ENCODE peak calls at places on chromosomes 7 and 10, in eight cellular contexts. One of them, this sample, is unnamed.

GRCh38 chr7:20331912-20332317 is 1.2 kb downstream of the ITGB8 start:
- DNase-seq in fibroblast of lung: no peak
- DNase-seq in CD8-positive, alpha-beta memory T cell: no peak
- DNase-seq in heart left ventricle: no peak
- DNase-seq in pancreas: peak; percentile 9
- DNase-seq in IMR-90: no peak
- DNase-seq in K562: no peak
- DNase-seq in breast epithelium: no peak
- DNase-seq in this sample: no peak

GRCh38 chr7:44062180-44062902 is 3.0 kb downstream of the PGAM2 start:
- DNase-seq in breast epithelium: peak; percentile 43
- DNase-seq in pancreas: no peak
- DNase-seq in CD8-positive, alpha-beta memory T cell: no peak
- DNase-seq in fibroblast of lung: no peak
- DNase-seq in K562: no peak
- DNase-seq in IMR-90: no peak
- DNase-seq in heart left ventricle: peak; percentile 64
- DNase-seq in this sample: no peak

GRCh38 chr7:102898532-102898859 is 14.3 kb upstream of the LRRC17 start:
- DNase-seq in fibroblast of lung: no peak
- DNase-seq in breast epithelium: no peak
- DNase-seq in pancreas: no peak
- DNase-seq in CD8-positive, alpha-beta memory T cell: no peak
- DNase-seq in heart left ventricle: no peak
- DNase-seq in K562: no peak
- DNase-seq in IMR-90: no peak
- DNase-seq in this sample: no peak

GRCh38 chr7:124765401-124766352 is at the start of gene GPR37:
- DNase-seq in pancreas: peak; percentile 37
- DNase-seq in CD8-positive, alpha-beta memory T cell: peak; percentile 5
- DNase-seq in breast epithelium: peak; percentile 73
- DNase-seq in K562: peak; percentile 69
- DNase-seq in IMR-90: peak; percentile 93
- DNase-seq in heart left ventricle: peak; percentile 63
- DNase-seq in fibroblast of lung: peak; percentile 90
- DNase-seq in this sample: no peak

GRCh38 chr10:113006656-113007342 is 56.8 kb downstream of the TCF7L2 start:
- DNase-seq in heart left ventricle: no peak
- DNase-seq in pancreas: no peak
- DNase-seq in CD8-positive, alpha-beta memory T cell: no peak
- DNase-seq in fibroblast of lung: no peak
- DNase-seq in IMR-90: no peak
- DNase-seq in K562: no peak
- DNase-seq in breast epithelium: no peak
- DNase-seq in this sample: no peak

GRCh38 chr10:113520606-113521481 is 32.0 kb upstream of the HABP2 start:
- DNase-seq in heart left ventricle: no peak
- DNase-seq in IMR-90: peak; percentile 70
- DNase-seq in K562: peak; percentile 57
- DNase-seq in fibroblast of lung: peak; percentile 79
- DNase-seq in pancreas: peak; percentile 68
- DNase-seq in CD8-positive, alpha-beta memory T cell: no peak
- DNase-seq in breast epithelium: peak; percentile 60
- DNase-seq in this sample: peak; percentile 57

GRCh38 chr7:9983048-9983447 is 990.6 kb upstream of the PHF14 start:
- DNase-seq in K562: no peak
- DNase-seq in pancreas: no peak
- DNase-seq in heart left ventricle: no peak
- DNase-seq in fibroblast of lung: no peak
- DNase-seq in CD8-positive, alpha-beta memory T cell: no peak
- DNase-seq in breast epithelium: no peak
- DNase-seq in IMR-90: no peak
- DNase-seq in this sample: no peak

GRCh38 chr10:22477365-22478287 is 132.3 kb downstream of the SPAG6 start:
- DNase-seq in pancreas: no peak
- DNase-seq in fibroblast of lung: no peak
- DNase-seq in IMR-90: no peak
- DNase-seq in CD8-positive, alpha-beta memory T cell: no peak
- DNase-seq in breast epithelium: no peak
- DNase-seq in heart left ventricle: no peak
- DNase-seq in K562: no peak
- DNase-seq in this sample: no peak

GRCh38 chr7:128318696-128319095 is 25.0 kb downstream of the RBM28 start:
- DNase-seq in CD8-positive, alpha-beta memory T cell: no peak
- DNase-seq in pancreas: no peak
- DNase-seq in breast epithelium: no peak
- DNase-seq in fibroblast of lung: no peak
- DNase-seq in IMR-90: no peak
- DNase-seq in heart left ventricle: no peak
- DNase-seq in K562: no peak
- DNase-seq in this sample: no peak
- H3K36me3 ChIP-seq in CD8-positive, alpha-beta memory T cell: peaks cover 51% of the 10 kb centered on the region
- H3K36me3 ChIP-seq in pancreas: peaks cover 35% of the 10 kb centered on the region
- H3K36me3 ChIP-seq in breast epithelium: peaks cover 14% of the 10 kb centered on the region
- H3K36me3 ChIP-seq in fibroblast of lung: peaks cover 14% of the 10 kb centered on the region
- H3K36me3 ChIP-seq in IMR-90: peaks cover 42% of the 10 kb centered on the region
- H3K36me3 ChIP-seq in heart left ventricle: peaks cover 20% of the 10 kb centered on the region
- H3K36me3 ChIP-seq in K562: peaks cover 97% of the 10 kb centered on the region
- H3K36me3 ChIP-seq in this sample: peaks cover 92% of the 10 kb centered on the region

GRCh38 chr10:100216006-100216405 is 13.4 kb downstream of the CHUK start:
- DNase-seq in heart left ventricle: no peak
- DNase-seq in pancreas: no peak
- DNase-seq in breast epithelium: no peak
- DNase-seq in IMR-90: no peak
- DNase-seq in K562: no peak
- DNase-seq in CD8-positive, alpha-beta memory T cell: no peak
- DNase-seq in fibroblast of lung: no peak
- DNase-seq in this sample: no peak
- H3K36me3 ChIP-seq in heart left ventricle: peaks cover 42% of the 10 kb centered on the region
- H3K36me3 ChIP-seq in pancreas: no peaks in the 10 kb centered on the region
- H3K36me3 ChIP-seq in breast epithelium: peaks cover 4% of the 10 kb centered on the region
- H3K36me3 ChIP-seq in IMR-90: peaks cover 18% of the 10 kb centered on the region
- H3K36me3 ChIP-seq in K562: peaks cover 79% of the 10 kb centered on the region
- H3K36me3 ChIP-seq in CD8-positive, alpha-beta memory T cell: peaks cover 43% of the 10 kb centered on the region
- H3K36me3 ChIP-seq in fibroblast of lung: peaks cover 4% of the 10 kb centered on the region
- H3K36me3 ChIP-seq in this sample: peaks cover 92% of the 10 kb centered on the region

GRCh38 chr10:92464364-92464763 is 109.5 kb downstream of the IDE start:
- DNase-seq in breast epithelium: no peak
- DNase-seq in K562: no peak
- DNase-seq in IMR-90: no peak
- DNase-seq in pancreas: no peak
- DNase-seq in heart left ventricle: no peak
- DNase-seq in fibroblast of lung: no peak
- DNase-seq in CD8-positive, alpha-beta memory T cell: no peak
- DNase-seq in this sample: no peak
- H3K36me3 ChIP-seq in breast epithelium: no peaks in the 10 kb centered on the region
- H3K36me3 ChIP-seq in K562: peaks cover 72% of the 10 kb centered on the region
- H3K36me3 ChIP-seq in IMR-90: peaks cover 39% of the 10 kb centered on the region
- H3K36me3 ChIP-seq in pancreas: peaks cover 22% of the 10 kb centered on the region
- H3K36me3 ChIP-seq in heart left ventricle: peaks cover 16% of the 10 kb centered on the region
- H3K36me3 ChIP-seq in fibroblast of lung: peaks cover 3% of the 10 kb centered on the region
- H3K36me3 ChIP-seq in CD8-positive, alpha-beta memory T cell: peaks cover 32% of the 10 kb centered on the region
- H3K36me3 ChIP-seq in this sample: peaks cover 68% of the 10 kb centered on the region

DNA sequence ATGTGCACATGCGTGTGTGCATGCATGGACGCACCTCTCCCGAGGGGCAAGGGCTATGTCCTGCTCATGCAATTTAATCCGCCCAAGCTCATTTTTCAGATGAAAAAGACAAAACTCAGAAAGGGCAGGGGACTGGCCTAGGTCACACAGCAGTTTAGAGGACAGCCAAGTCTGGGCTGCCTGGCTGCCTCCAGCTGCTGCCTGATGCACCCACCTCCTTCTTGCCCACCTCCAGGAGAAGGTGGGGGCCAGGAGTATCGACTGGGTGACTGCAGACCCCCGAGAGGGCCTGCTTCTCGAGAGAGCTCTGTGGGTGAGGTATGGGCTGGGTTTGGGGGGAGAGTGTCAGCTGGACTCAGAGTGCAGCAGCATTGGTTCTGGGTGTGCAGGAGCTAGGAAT is 113.4 kb downstream of the ZMIZ1 start:
- DNase-seq in heart left ventricle: no peak
- DNase-seq in IMR-90: no peak
- DNase-seq in fibroblast of lung: no peak
- DNase-seq in CD8-positive, alpha-beta memory T cell: no peak
- DNase-seq in breast epithelium: no peak
- DNase-seq in pancreas: no peak
- DNase-seq in K562: no peak
- DNase-seq in this sample: no peak
- H3K36me3 ChIP-seq in heart left ventricle: peaks cover under 1% of the 10 kb centered on the region
- H3K36me3 ChIP-seq in IMR-90: peaks cover 11% of the 10 kb centered on the region
- H3K36me3 ChIP-seq in fibroblast of lung: peaks cover 17% of the 10 kb centered on the region
- H3K36me3 ChIP-seq in CD8-positive, alpha-beta memory T cell: no peaks in the 10 kb centered on the region
- H3K36me3 ChIP-seq in breast epithelium: no peaks in the 10 kb centered on the region
- H3K36me3 ChIP-seq in pancreas: no peaks in the 10 kb centered on the region
- H3K36me3 ChIP-seq in K562: peaks cover 38% of the 10 kb centered on the region
- H3K36me3 ChIP-seq in this sample: peaks cover 30% of the 10 kb centered on the region

GRCh38 chr7:138904122-138904435 is 77.1 kb downstream of the KIAA1549 start:
- DNase-seq in heart left ventricle: no peak
- DNase-seq in pancreas: no peak
- DNase-seq in IMR-90: no peak
- DNase-seq in CD8-positive, alpha-beta memory T cell: no peak
- DNase-seq in K562: no peak
- DNase-seq in fibroblast of lung: no peak
- DNase-seq in breast epithelium: no peak
- DNase-seq in this sample: no peak
- H3K36me3 ChIP-seq in heart left ventricle: no peaks in the 10 kb centered on the region
- H3K36me3 ChIP-seq in pancreas: no peaks in the 10 kb centered on the region
- H3K36me3 ChIP-seq in IMR-90: peaks cover 15% of the 10 kb centered on the region
- H3K36me3 ChIP-seq in CD8-positive, alpha-beta memory T cell: no peaks in the 10 kb centered on the region
- H3K36me3 ChIP-seq in K562: no peaks in the 10 kb centered on the region
- H3K36me3 ChIP-seq in fibroblast of lung: no peaks in the 10 kb centered on the region
- H3K36me3 ChIP-seq in breast epithelium: no peaks in the 10 kb centered on the region
- H3K36me3 ChIP-seq in this sample: no peaks in the 10 kb centered on the region

GRCh38 chr10:97383159-97383558 is 18.0 kb downstream of the RRP12 start:
- DNase-seq in K562: no peak
- DNase-seq in pancreas: no peak
- DNase-seq in breast epithelium: no peak
- DNase-seq in CD8-positive, alpha-beta memory T cell: no peak
- DNase-seq in fibroblast of lung: no peak
- DNase-seq in IMR-90: no peak
- DNase-seq in heart left ventricle: no peak
- DNase-seq in this sample: no peak

GRCh38 chr10:97380513-97380912 is 20.6 kb downstream of the RRP12 start:
- DNase-seq in K562: no peak
- DNase-seq in breast epithelium: no peak
- DNase-seq in pancreas: no peak
- DNase-seq in heart left ventricle: no peak
- DNase-seq in fibroblast of lung: no peak
- DNase-seq in CD8-positive, alpha-beta memory T cell: no peak
- DNase-seq in IMR-90: no peak
- DNase-seq in this sample: no peak

GRCh38 chr10:97376413-97376812 is 24.7 kb downstream of the RRP12 start:
- DNase-seq in IMR-90: no peak
- DNase-seq in K562: no peak
- DNase-seq in breast epithelium: no peak
- DNase-seq in pancreas: no peak
- DNase-seq in fibroblast of lung: no peak
- DNase-seq in heart left ventricle: no peak
- DNase-seq in CD8-positive, alpha-beta memory T cell: no peak
- DNase-seq in this sample: no peak

GRCh38 chr10:97381626-97382025 is 19.5 kb downstream of the RRP12 start:
- DNase-seq in pancreas: no peak
- DNase-seq in K562: no peak
- DNase-seq in breast epithelium: no peak
- DNase-seq in heart left ventricle: no peak
- DNase-seq in fibroblast of lung: no peak
- DNase-seq in CD8-positive, alpha-beta memory T cell: no peak
- DNase-seq in IMR-90: no peak
- DNase-seq in this sample: no peak

DNA sequence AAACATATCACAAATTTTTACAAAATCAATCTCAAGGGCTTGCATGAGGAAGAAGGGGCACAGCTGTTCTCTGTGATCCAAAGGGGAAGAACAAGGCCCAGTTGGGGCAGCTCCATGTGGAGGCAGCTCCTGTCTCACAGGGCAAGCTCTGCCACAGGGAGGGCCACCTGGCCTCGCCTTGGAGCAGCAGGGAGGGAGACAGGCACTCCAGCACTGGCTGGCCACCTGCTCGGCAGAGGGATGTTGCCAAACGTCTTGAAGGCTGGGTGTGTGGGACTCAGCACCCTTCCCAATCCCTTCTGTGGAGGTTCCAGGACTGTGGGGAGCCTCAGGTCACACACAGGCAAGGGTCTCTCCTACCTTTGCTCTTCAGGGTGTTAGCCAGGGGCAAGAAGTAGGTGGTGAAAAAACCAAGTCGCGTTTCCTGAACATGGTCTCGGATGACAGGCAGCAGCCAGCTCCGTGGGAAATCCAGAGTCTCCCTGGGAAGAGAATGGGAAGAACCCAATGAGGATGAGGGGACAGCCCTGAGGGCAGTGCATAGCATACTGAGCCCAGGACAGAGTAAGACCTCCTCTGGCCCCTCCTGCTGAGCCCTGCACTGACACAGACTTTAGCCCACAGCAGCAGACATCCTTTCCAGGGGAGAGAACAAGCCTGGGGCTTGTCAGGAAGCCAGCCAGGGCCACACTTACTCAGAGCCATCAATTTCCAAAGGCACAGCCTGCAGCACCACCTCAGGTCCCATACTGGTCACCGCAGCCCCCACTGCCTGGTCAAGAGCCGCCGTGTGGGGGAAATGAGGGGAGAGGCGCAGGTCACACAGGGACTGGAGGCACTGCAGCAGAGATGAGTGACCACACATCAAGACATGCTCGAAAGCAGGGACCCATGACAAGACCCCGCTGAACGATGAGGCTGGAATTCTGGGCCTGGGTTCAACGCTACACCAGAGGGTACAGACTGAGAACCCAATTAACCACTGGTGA is 21.9 kb downstream of the RRP12 start:
- DNase-seq in fibroblast of lung: no peak
- DNase-seq in heart left ventricle: no peak
- DNase-seq in IMR-90: no peak
- DNase-seq in breast epithelium: no peak
- DNase-seq in K562: no peak
- DNase-seq in pancreas: no peak
- DNase-seq in CD8-positive, alpha-beta memory T cell: no peak
- DNase-seq in this sample: no peak
- H3K36me3 ChIP-seq in fibroblast of lung: peaks cover 7% of the 10 kb centered on the region
- H3K36me3 ChIP-seq in heart left ventricle: peaks cover 4% of the 10 kb centered on the region
- H3K36me3 ChIP-seq in IMR-90: peaks cover 26% of the 10 kb centered on the region
- H3K36me3 ChIP-seq in breast epithelium: no peaks in the 10 kb centered on the region
- H3K36me3 ChIP-seq in K562: peaks cover 71% of the 10 kb centered on the region
- H3K36me3 ChIP-seq in pancreas: peaks cover 8% of the 10 kb centered on the region
- H3K36me3 ChIP-seq in CD8-positive, alpha-beta memory T cell: no peaks in the 10 kb centered on the region
- H3K36me3 ChIP-seq in this sample: peaks cover 58% of the 10 kb centered on the region

This sample was measured in DND-41.